ENCODE peak calls at places on chromosomes 3 and 15, in five cellular contexts. H is NCI-H748 treated with DMSO at 0.1 percent for 48 hours, L is T-helper 9 cell, M is stomach, I is mucosa of descending colon. Q is an unnamed sample.
A peak's percentile ranks its signal among the peaks of the same experiment; 100 is the strongest.

GRCh38 chr3:197317250-197317963 is 19.0 kb upstream of the DLG1 start:
- DNase-seq in H (no peak), L (no peak), M (no peak), I (no peak), Q (no peak)

GRCh38 chr3:184914628-184915027 is 102.7 kb downstream of the VPS8 start:
- DNase-seq in H (no peak), L (no peak), M (no peak), I (no peak), Q (no peak)

GRCh38 chr3:193605876-193606275 is 12.9 kb downstream of the OPA1 start:
- DNase-seq in H (peak; percentile 12), L (peak; percentile 41), M (peak; percentile 55), I (no peak), Q (peak; percentile 58)

GRCh38 chr3:134334231-134334900 is 39.9 kb downstream of the AMOTL2 start:
- DNase-seq in H (no peak), L (no peak), M (no peak), I (no peak), Q (no peak)

GRCh38 chr3:195007151-195007550 is 263.8 kb downstream of the XXYLT1 start:
- DNase-seq in H (no peak), L (no peak), M (peak; percentile 7), I (no peak), Q (no peak)

GRCh38 chr3:23490459-23490858 is 287.3 kb downstream of the UBE2E2 start:
- DNase-seq in H (no peak), L (no peak), M (no peak), I (no peak), Q (no peak)

GRCh38 chr3:39260957-39261356 is 18.9 kb downstream of the CX3CR1 start:
- DNase-seq in H (peak; percentile 0), L (peak; percentile 51), M (peak; percentile 60), I (peak; percentile 83), Q (peak; percentile 72)

GRCh38 chr3:170426240-170426797 is 7.7 kb downstream of the CLDN11 start:
- DNase-seq in H (no peak), L (no peak), M (no peak), I (no peak), Q (no peak)

GRCh38 chr3:196849180-196849721 is 18.5 kb upstream of the SENP5 start:
- DNase-seq in H (no peak), L (no peak), M (no peak), I (no peak), Q (no peak)

GRCh38 chr15:50112488-50113186 is 6.4 kb downstream of the ATP8B4 start:
- DNase-seq in H (no peak), L (no peak), M (no peak), I (no peak), Q (no peak)

GRCh38 chr15:47813985-47814384 is 96.7 kb downstream of the SEMA6D start:
- DNase-seq in H (no peak), L (no peak), M (no peak), I (no peak), Q (no peak)

GRCh38 chr15:34619151-34619550 is 35.7 kb upstream of the GOLGA8B start:
- DNase-seq in H (no peak), L (no peak), M (no peak), I (no peak), Q (no peak)

GRCh38 chr15:72338617-72339321 is 18.8 kb upstream of the CELF6 start:
- DNase-seq in H (no peak), L (no peak), M (no peak), I (no peak), Q (no peak)

GRCh38 chr3:61894988-61895935 is 333.9 kb downstream of the PTPRG start:
- DNase-seq in H (no peak), L (no peak), M (peak; percentile 80), I (no peak), Q (peak; percentile 87)

GRCh38 chr3:41323455-41323854 is 124.2 kb downstream of the CTNNB1 start:
- DNase-seq in H (no peak), L (no peak), M (no peak), I (no peak), Q (no peak)

GRCh38 chr3:16846373-16847078 is 38.2 kb upstream of the PLCL2 start:
- DNase-seq in H (no peak), L (no peak), M (no peak), I (no peak), Q (no peak)

GRCh38 chr3:31671976-31672375 is 139.3 kb downstream of the STT3B start:
- DNase-seq in H (no peak), L (no peak), M (no peak), I (no peak), Q (no peak)

GRCh38 chr15:101088788-101089578 is 162.9 kb downstream of the CHSY1 start:
- DNase-seq in H (no peak), L (peak; percentile 72), M (peak; percentile 84), I (peak; percentile 73), Q (peak; percentile 67)

GRCh38 chr3:104396974-104397669 is 969.6 kb upstream of the ALCAM start:
- DNase-seq in H (no peak), L (no peak), M (no peak), I (no peak), Q (no peak)

GRCh38 chr3:4850928-4851265 is 128.3 kb upstream of the BHLHE40 start:
- DNase-seq in H (no peak), L (no peak), M (no peak), I (no peak), Q (no peak)

GRCh38 chr3:60674870-60675269 is 576.4 kb downstream of the FHIT start:
- DNase-seq in H (no peak), L (no peak), M (no peak), I (no peak), Q (no peak)

GRCh38 chr3:134201201-134202130 is 49.2 kb downstream of the RYK start:
- DNase-seq in H (no peak), L (no peak), M (no peak), I (no peak), Q (no peak)

GRCh38 chr3:37608061-37608702 is 253.5 kb upstream of the CTDSPL start:
- DNase-seq in H (no peak), L (no peak), M (no peak), I (no peak), Q (no peak)

GRCh38 chr3:149894211-149894610 is 76.5 kb downstream of the PFN2 start:
- DNase-seq in H (no peak), L (no peak), M (no peak), I (no peak), Q (no peak)

GRCh38 chr15:35383511-35383910 is 162.5 kb downstream of the DPH6 start:
- DNase-seq in H (no peak), L (no peak), M (no peak), I (no peak), Q (no peak)

GRCh38 chr15:88419830-88420229 is 47.4 kb downstream of the MRPL46 start:
- DNase-seq in H (no peak), L (no peak), M (no peak), I (no peak), Q (no peak)

GRCh38 chr3:169812844-169813677 is at the start of the genes LRRC34 and LRRIQ4:
- DNase-seq in H (peak; percentile 62), L (peak; percentile 41), M (peak; percentile 69), I (peak; percentile 88), Q (peak; percentile 59)

GRCh38 chr3:39408493-39409372 is 2.2 kb downstream of the RPSA start:
- DNase-seq in H (no peak), L (peak; percentile 8), M (no peak), I (no peak), Q (no peak)

GRCh38 chr15:71792521-71792920 is 17.8 kb upstream of the NR2E3 start:
- DNase-seq in H (no peak), L (no peak), M (no peak), I (no peak), Q (no peak)

GRCh38 chr15:89328398-89329254 is 6.0 kb downstream of the POLG start:
- DNase-seq in H (no peak), L (no peak), M (no peak), I (no peak), Q (no peak)

GRCh38 chr15:64634020-64634419 is 141.4 kb downstream of the RBPMS2 start:
- DNase-seq in H (no peak), L (peak; percentile 7), M (no peak), I (no peak), Q (no peak)

GRCh38 chr15:81256916-81257315 is 60.2 kb downstream of the IL16 start:
- DNase-seq in H (no peak), L (no peak), M (no peak), I (no peak), Q (no peak)

GRCh38 chr15:43133429-43134156 is at the start of gene TMEM62:
- DNase-seq in H (peak; percentile 42), L (peak; percentile 45), M (peak; percentile 93), I (peak; percentile 92), Q (peak; percentile 89)

Q was measured in mucosa of gallbladder.